ENCODE peak calls at places on chromosomes 2 and 18, in nine cellular contexts. N, P, X, V, Z, Y, E, M and C are unnamed samples. For H3K9me3, the result is how much of the 10 kb centered on the place peaks cover.

GRCh38 chr2:219471476-219472371 is 27.0 kb upstream of the GMPPA start:
- DNase-seq in N (no peak), P (no peak), X (no peak), V (no peak), Z (no peak), Y (no peak), E (no peak), M (no peak), C (no peak)

GRCh38 chr2:10428355-10428754 is 19.8 kb downstream of the ODC1 start:
- DNase-seq in N (no peak), P (no peak), X (no peak), V (no peak), Z (no peak), Y (no peak), E (no peak), M (no peak), C (no peak)

GRCh38 chr18:3619222-3619621 is 169.2 kb downstream of the TGIF1 start:
- DNase-seq in N (no peak), P (no peak), X (no peak), V (no peak), Z (no peak), Y (no peak), E (no peak), M (no peak), C (no peak)

GRCh38 chr2:60400462-60400861 is 153.0 kb downstream of the BCL11A start:
- DNase-seq in N (no peak), P (no peak), X (no peak), V (no peak), Z (no peak), Y (no peak), E (no peak), M (no peak), C (no peak)

GRCh38 chr2:86781363-86781762 is 9.3 kb downstream of the CD8A start:
- DNase-seq in N (no peak), P (no peak), X (no peak), V (no peak), Z (no peak), Y (no peak), E (no peak), M (no peak), C (no peak)

GRCh38 chr2:160753960-160754359 is 260.4 kb upstream of the RBMS1 start:
- DNase-seq in N (no peak), P (no peak), X (no peak), V (no peak), Z (no peak), Y (no peak), E (no peak), M (no peak), C (no peak)

GRCh38 chr2:134777593-134777992 is 58.8 kb upstream of the TMEM163 start:
- DNase-seq in N (no peak), P (no peak), X (no peak), V (no peak), Z (no peak), Y (no peak), E (no peak), M (no peak), C (no peak)

GRCh38 chr2:207926133-207927076 is 98.9 kb downstream of the PLEKHM3 start:
- DNase-seq in N (peak), P (no peak), X (peak), V (no peak), Z (peak), Y (peak), E (peak), M (no peak), C (no peak)

GRCh38 chr18:31983020-31983419 is 35.6 kb upstream of the RNF125 start:
- DNase-seq in N (no peak), P (no peak), X (no peak), V (no peak), Z (no peak), Y (peak), E (peak), M (no peak), C (no peak)

GRCh38 chr2:172082105-172082943 is 3.0 kb upstream of the DLX1 start:
- DNase-seq in N (no peak), P (no peak), X (no peak), V (no peak), Z (no peak), Y (no peak), E (no peak), M (no peak), C (no peak)

GRCh38 chr2:129379411-129379810 is 600.1 kb upstream of the RAB6C start:
- DNase-seq in N (no peak), P (no peak), X (no peak), V (no peak), Z (no peak), Y (no peak), E (no peak), M (no peak), C (no peak)

GRCh38 chr2:191677091-191677645 is 768 bp upstream of the NABP1 start:
- DNase-seq in N (peak), P (peak), X (peak), V (no peak), Z (no peak), Y (peak), E (peak), M (peak), C (peak)

GRCh38 chr2:72917138-72917874 is at the start of gene EMX1:
- DNase-seq in N (no peak), P (peak), X (no peak), V (peak), Z (peak), Y (no peak), E (peak), M (peak), C (peak)

GRCh38 chr2:229376866-229377265 is 105.8 kb upstream of the PID1 start:
- DNase-seq in N (no peak), P (no peak), X (no peak), V (no peak), Z (no peak), Y (no peak), E (no peak), M (peak), C (no peak)

GRCh38 chr2:190887089-190887488 is 6.5 kb downstream of the GLS start:
- DNase-seq in N (peak), P (no peak), X (peak), V (no peak), Z (no peak), Y (no peak), E (no peak), M (peak), C (no peak)

GRCh38 chr2:33583194-33583938 is 15.7 kb downstream of the FAM98A start:
- DNase-seq in N (peak), P (peak), X (peak), V (no peak), Z (no peak), Y (peak), E (peak), M (peak), C (no peak)

GRCh38 chr2:195214072-195214471 is 443.0 kb upstream of the SLC39A10 start:
- DNase-seq in N (no peak), P (no peak), X (no peak), V (no peak), Z (no peak), Y (no peak), E (peak), M (no peak), C (no peak)

GRCh38 chr2:7915302-7916200 is 766.3 kb upstream of the ID2 start:
- DNase-seq in N (peak), P (no peak), X (peak), V (no peak), Z (no peak), Y (no peak), E (peak), M (no peak), C (no peak)

GRCh38 chr18:45398448-45398847 is 216.8 kb upstream of the SLC14A2 start:
- DNase-seq in N (no peak), P (no peak), X (peak), V (no peak), Z (no peak), Y (no peak), E (no peak), M (no peak), C (no peak)

GRCh38 chr2:152925540-152926448 is 207.4 kb downstream of the ARL6IP6 start:
- DNase-seq in N (no peak), P (peak), X (peak), V (peak), Z (peak), Y (peak), E (peak), M (peak), C (no peak)

GRCh38 chr2:27966466-27966865 is 75.9 kb downstream of the BABAM2 start:
- DNase-seq in N (peak), P (no peak), X (no peak), V (no peak), Z (no peak), Y (no peak), E (peak), M (no peak), C (no peak)

GRCh38 chr2:96508521-96509113 is 3.5 kb upstream of the NEURL3 start:
- DNase-seq in N (no peak), P (no peak), X (no peak), V (no peak), Z (no peak), Y (no peak), E (no peak), M (no peak), C (no peak)

GRCh38 chr2:189574793-189575475 is 5.7 kb downstream of the SLC40A1 start:
- DNase-seq in N (no peak), P (no peak), X (no peak), V (no peak), Z (no peak), Y (no peak), E (peak), M (peak), C (no peak)

GRCh38 chr18:59357928-59358327 is 1.1 kb downstream of the LMAN1 start:
- DNase-seq in N (peak), P (no peak), X (peak), V (no peak), Z (no peak), Y (no peak), E (peak), M (no peak), C (no peak)

GRCh38 chr2:229118336-229118735 is 152.8 kb downstream of the PID1 start:
- DNase-seq in N (no peak), P (no peak), X (no peak), V (no peak), Z (no peak), Y (no peak), E (no peak), M (no peak), C (no peak)

GRCh38 chr2:45856391-45857055 is 205.0 kb downstream of the PRKCE start:
- DNase-seq in N (no peak), P (no peak), X (no peak), V (no peak), Z (no peak), Y (no peak), E (no peak), M (no peak), C (no peak)

GRCh38 chr2:85770369-85770768 is 16.6 kb downstream of the ATOH8 start:
- DNase-seq in N (peak), P (no peak), X (no peak), V (no peak), Z (peak), Y (no peak), E (no peak), M (no peak), C (no peak)

GRCh38 chr2:45452866-45453265 is 158.2 kb downstream of the SRBD1 start:
- DNase-seq in N (peak), P (no peak), X (peak), V (no peak), Z (no peak), Y (no peak), E (peak), M (no peak), C (no peak)

GRCh38 chr2:184765048-184765881 is 166.9 kb downstream of the ZNF804A start:
- DNase-seq in N (no peak), P (no peak), X (no peak), V (no peak), Z (no peak), Y (no peak), E (no peak), M (no peak), C (no peak)

GRCh38 chr2:177547772-177548171 is 155.2 kb downstream of the AGPS start:
- DNase-seq in N (no peak), P (no peak), X (no peak), V (no peak), Z (no peak), Y (no peak), E (no peak), M (no peak), C (no peak)

GRCh38 chr2:61454383-61454782 is 16.5 kb downstream of the USP34 start:
- DNase-seq in N (no peak), P (no peak), X (no peak), V (no peak), Z (no peak), Y (no peak), E (no peak), M (no peak), C (no peak)
- H3K9me3 ChIP-seq in N (under half), P (under half), X (under half), V (under half), Z (under half), Y (under half), E (under half), M (under half), C (under half)

GRCh38 chr2:148704247-148704646 is 59.7 kb downstream of the EPC2 start:
- DNase-seq in N (peak), P (no peak), X (no peak), V (no peak), Z (no peak), Y (no peak), E (no peak), M (no peak), C (no peak)
- H3K9me3 ChIP-seq in N (under half), P (under half), X (under half), V (under half), Z (under half), Y (under half), E (under half), M (under half), C (under half)

GRCh38 chr2:70089220-70089945 is 2.1 kb downstream of the PCBP1 start:
- DNase-seq in N (no peak), P (no peak), X (peak), V (peak), Z (peak), Y (no peak), E (peak), M (peak), C (no peak)
- H3K9me3 ChIP-seq in N (under half), P (under half), X (under half), V (under half), Z (under half), Y (under half), E (under half), M (under half), C (under half)

DNA sequence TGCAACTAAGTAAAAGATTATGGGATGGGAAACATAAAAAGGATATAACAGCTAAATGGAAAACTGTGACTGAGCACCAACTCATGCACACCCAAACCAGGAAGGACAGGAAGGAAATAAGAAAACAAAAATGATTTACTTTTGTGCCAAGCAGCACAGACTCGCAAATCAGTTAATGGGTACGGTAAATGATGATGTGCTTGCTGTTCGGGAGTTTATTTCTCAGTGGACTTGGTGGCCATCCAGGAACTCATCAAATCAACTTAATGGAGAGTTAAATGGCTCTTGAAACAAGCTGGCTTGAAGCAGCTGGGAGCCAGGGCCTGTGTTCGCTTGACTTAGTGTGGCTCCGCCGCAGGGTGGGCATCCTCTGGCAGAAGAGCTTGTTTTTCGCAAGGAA is 36.2 kb downstream of the MTCL1 start:
- DNase-seq in N (no peak), P (no peak), X (no peak), V (no peak), Z (no peak), Y (no peak), E (no peak), M (no peak), C (no peak)
- H3K9me3 ChIP-seq in N (under half), P (under half), X (under half), V (under half), Z (under half), Y (under half), E (under half), M (under half), C (under half)

DNA sequence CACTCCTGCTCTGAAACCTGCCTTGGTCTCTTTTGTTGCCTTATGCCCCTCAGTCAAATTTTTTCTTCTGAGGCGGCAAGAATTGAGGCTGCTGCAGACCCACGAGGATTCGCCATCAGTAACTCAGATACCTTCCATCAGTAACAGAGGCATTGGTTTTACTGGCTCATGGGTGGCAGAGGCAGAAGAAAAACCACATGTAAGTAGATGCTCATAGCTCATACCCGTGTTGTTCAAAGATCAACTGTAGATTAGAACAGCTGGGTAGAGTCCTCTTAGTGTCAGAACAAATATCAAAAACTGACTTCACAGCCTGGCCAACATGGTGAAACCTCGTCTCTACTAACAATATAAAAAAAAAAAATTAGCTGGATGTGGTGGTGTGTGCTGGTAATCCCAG is 598.0 kb upstream of the SOX11 start:
- DNase-seq in N (no peak), P (no peak), X (no peak), V (no peak), Z (no peak), Y (no peak), E (no peak), M (no peak), C (no peak)
- H3K9me3 ChIP-seq in N (under half), P (under half), X (under half), V (under half), Z (under half), Y (under half), E (under half), M (under half), C (under half)

GRCh38 chr2:162574615-162575452 is 230.9 kb downstream of the GCA start:
- DNase-seq in N (no peak), P (peak), X (no peak), V (no peak), Z (no peak), Y (no peak), E (peak), M (peak), C (no peak)
- H3K9me3 ChIP-seq in N (under half), P (under half), X (under half), V (under half), Z (under half), Y (under half), E (under half), M (under half), C (under half)

DNA sequence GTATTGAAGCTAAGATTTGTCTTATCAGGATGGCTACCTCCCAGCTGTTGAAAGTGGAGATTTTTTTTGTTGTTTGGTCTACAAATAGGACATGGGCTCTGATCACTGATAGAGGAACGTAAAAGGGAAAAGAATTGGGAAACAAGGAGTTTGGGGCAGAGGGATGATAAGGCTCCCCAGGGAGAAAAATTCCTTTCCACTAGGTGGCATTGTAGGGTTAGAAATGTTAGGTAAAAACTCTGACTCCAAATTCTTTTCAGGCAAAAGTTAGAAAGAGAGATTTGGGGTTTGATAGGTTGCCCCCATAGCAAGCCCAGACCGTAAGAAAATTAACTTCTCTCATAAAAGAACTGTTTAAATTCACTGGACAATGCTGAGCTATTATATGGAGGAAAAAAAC is 19.8 kb downstream of the CMPK2 start:
- DNase-seq in N (no peak), P (no peak), X (no peak), V (no peak), Z (no peak), Y (no peak), E (no peak), M (no peak), C (no peak)
- H3K9me3 ChIP-seq in N (under half), P (under half), X (half or more), V (half or more), Z (half or more), Y (half or more), E (under half), M (under half), C (under half)